ENCODE peak calls at places on chromosomes 16 and 17, in five cellular contexts. O is AG04450, B is breast epithelium, N is nephron progenitor cell, Z is kidney. R is an unnamed sample.
A peak's percentile ranks its signal among the peaks of the same experiment; 100 is the strongest.

GRCh38 chr16:24731722-24732419 is 2.4 kb downstream of the TNRC6A start:
- DNase-seq in O (no peak), B (no peak), N (no peak), Z (peak; percentile 71), R (no peak)

GRCh38 chr17:75876190-75876937 is 2.0 kb downstream of the TRIM47 start:
- DNase-seq in O (no peak), B (no peak), N (peak; percentile 36), Z (peak; percentile 78), R (no peak)

GRCh38 chr17:79911430-79912399 is 72.5 kb upstream of the CBX4 start:
- DNase-seq in O (no peak), B (no peak), N (no peak), Z (peak; percentile 32), R (no peak)

GRCh38 chr16:84861671-84862070 is 41.9 kb downstream of the CRISPLD2 start:
- DNase-seq in O (no peak), B (no peak), N (no peak), Z (no peak), R (no peak)

GRCh38 chr16:89253548-89254287 is 36.2 kb downstream of the ZNF778 start:
- DNase-seq in O (no peak), B (no peak), N (no peak), Z (no peak), R (no peak)

GRCh38 chr17:39667262-39668140 is 752 bp upstream of the PNMT start:
- DNase-seq in O (no peak), B (no peak), N (peak; percentile 44), Z (peak; percentile 85), R (no peak)

GRCh38 chr17:50264263-50265113 is 9.8 kb upstream of the TMEM92 start:
- DNase-seq in O (no peak), B (no peak), N (peak; percentile 49), Z (peak; percentile 41), R (no peak)

GRCh38 chr16:84572096-84572495 is 45.8 kb downstream of the COTL1 start:
- DNase-seq in O (no peak), B (no peak), N (no peak), Z (no peak), R (no peak)

GRCh38 chr17:28038802-28039600 is 3.5 kb upstream of the NLK start:
- DNase-seq in O (no peak), B (no peak), N (no peak), Z (no peak), R (no peak)

GRCh38 chr17:63932008-63932561 is at the start of gene CD79B:
- DNase-seq in O (no peak), B (no peak), N (no peak), Z (peak; percentile 75), R (no peak)

GRCh38 chr16:46650224-46650623 is 29.0 kb upstream of the SHCBP1 start:
- DNase-seq in O (peak; percentile 48), B (no peak), N (no peak), Z (no peak), R (no peak)

GRCh38 chr16:25838724-25839186 is 147.0 kb downstream of the HS3ST4 start:
- DNase-seq in O (peak; percentile 13), B (no peak), N (peak; percentile 29), Z (no peak), R (peak; percentile 24)

GRCh38 chr16:845349-845740 is 44.8 kb upstream of the GNG13 start:
- DNase-seq in O (no peak), B (no peak), N (no peak), Z (peak; percentile 64), R (no peak)

GRCh38 chr16:67781548-67781921 is 24.8 kb downstream of the RANBP10 start:
- DNase-seq in O (no peak), B (no peak), N (no peak), Z (no peak), R (no peak)

GRCh38 chr16:86088287-86088686 is 189.3 kb downstream of the IRF8 start:
- DNase-seq in O (no peak), B (no peak), N (no peak), Z (no peak), R (no peak)

GRCh38 chr16:85056211-85056748 is 28.7 kb downstream of the KIAA0513 start:
- DNase-seq in O (no peak), B (no peak), N (no peak), Z (no peak), R (no peak)

GRCh38 chr16:88303890-88304819 is 78.6 kb upstream of the ZNF469 start:
- DNase-seq in O (peak; percentile 96), B (peak; percentile 34), N (peak; percentile 45), Z (peak; percentile 86), R (no peak)

GRCh38 chr17:76467366-76467765 is at the start of gene AANAT:
- DNase-seq in O (no peak), B (no peak), N (no peak), Z (peak; percentile 68), R (no peak)

GRCh38 chr16:86129541-86129940 is 230.6 kb downstream of the IRF8 start:
- DNase-seq in O (peak; percentile 38), B (no peak), N (no peak), Z (no peak), R (no peak)

GRCh38 chr17:34757106-34757505 is 177.7 kb downstream of the TMEM132E start:
- DNase-seq in O (no peak), B (no peak), N (no peak), Z (no peak), R (no peak)

GRCh38 chr17:55005520-55005919 is 37.0 kb downstream of the STXBP4 start:
- DNase-seq in O (no peak), B (no peak), N (no peak), Z (no peak), R (no peak)

GRCh38 chr17:38980455-38981217 is 13.4 kb upstream of the FBXO47 start:
- DNase-seq in O (no peak), B (no peak), N (no peak), Z (no peak), R (no peak)

GRCh38 chr17:56978441-56979090 is 635 bp downstream of the SCPEP1 start:
- DNase-seq in O (no peak), B (no peak), N (no peak), Z (no peak), R (no peak)

GRCh38 chr17:32281011-32281451 is 15.4 kb downstream of the RHBDL3 start:
- DNase-seq in O (no peak), B (no peak), N (no peak), Z (no peak), R (no peak)

GRCh38 chr16:11253995-11254912 is 1.8 kb downstream of the SOCS1 start:
- DNase-seq in O (no peak), B (no peak), N (no peak), Z (peak; percentile 80), R (no peak)

GRCh38 chr16:11256657-11257130 is 690 bp upstream of the SOCS1 start:
- DNase-seq in O (no peak), B (no peak), N (peak; percentile 69), Z (no peak), R (peak; percentile 42)

GRCh38 chr16:11253009-11253994 is 2.7 kb downstream of the SOCS1 start:
- DNase-seq in O (no peak), B (no peak), N (no peak), Z (no peak), R (no peak)

GRCh38 chr16:11255737-11256656 is at the start of gene SOCS1:
- DNase-seq in O (peak; percentile 66), B (peak; percentile 78), N (peak; percentile 94), Z (peak; percentile 96), R (peak; percentile 94)

DNA sequence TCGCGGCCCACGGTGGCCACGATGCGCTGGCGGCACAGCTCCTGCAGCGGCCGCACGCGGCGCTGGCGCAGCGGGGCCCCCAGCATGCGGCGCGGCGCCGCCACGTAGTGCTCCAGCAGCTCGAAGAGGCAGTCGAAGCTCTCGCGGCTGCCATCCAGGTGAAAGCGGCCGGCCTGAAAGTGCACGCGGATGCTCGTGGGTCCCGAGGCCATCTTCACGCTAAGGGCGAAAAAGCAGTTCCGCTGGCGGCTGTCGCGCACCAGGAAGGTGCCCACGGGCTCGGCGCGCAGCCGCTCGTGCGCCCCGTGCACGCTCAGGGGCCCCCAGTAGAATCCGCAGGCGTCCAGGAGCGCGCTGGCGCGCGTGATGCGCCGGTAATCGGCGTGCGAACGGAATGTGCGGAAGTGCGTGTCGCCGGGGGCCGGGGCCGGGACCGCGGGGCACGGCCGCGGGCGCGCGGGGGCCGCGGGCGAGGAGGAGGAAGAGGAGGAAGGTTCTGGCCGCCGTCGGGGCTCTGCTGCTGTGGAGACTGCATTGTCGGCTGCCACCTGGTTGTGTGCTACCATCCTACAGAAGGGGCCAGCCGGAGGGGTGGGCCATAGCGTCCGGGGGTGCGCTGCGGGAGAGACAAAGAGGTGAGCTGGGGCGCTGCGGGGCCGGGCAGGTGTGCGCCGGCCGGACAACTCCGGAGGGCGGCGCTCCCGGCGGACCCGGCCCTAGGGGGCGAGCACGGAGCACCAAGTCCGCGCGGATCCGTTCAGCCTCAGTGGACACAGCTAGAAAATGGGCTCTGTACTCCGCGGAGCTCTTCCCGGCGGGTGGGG is 879 bp downstream of the SOCS1 start:
- DNase-seq in O (no peak), B (peak; percentile 28), N (peak; percentile 56), Z (peak; percentile 85), R (peak; percentile 42)
- TF ChIP-seq CTCF in O (no peak), B (no peak), N (no peak), Z (no peak), R (peak; percentile 43)

GRCh38 chr17:67687541-67687940 is 30.2 kb upstream of the NOL11 start:
- DNase-seq in O (no peak), B (no peak), N (no peak), Z (no peak), R (no peak)

GRCh38 chr17:67689534-67690177 is 28.1 kb upstream of the NOL11 start:
- DNase-seq in O (peak; percentile 21), B (peak; percentile 38), N (peak; percentile 46), Z (no peak), R (peak; percentile 23)

GRCh38 chr17:67682196-67682595 is 35.5 kb upstream of the NOL11 start:
- DNase-seq in O (no peak), B (no peak), N (no peak), Z (no peak), R (no peak)

GRCh38 chr17:67686246-67686645 is 31.5 kb upstream of the NOL11 start:
- DNase-seq in O (no peak), B (no peak), N (no peak), Z (no peak), R (no peak)

GRCh38 chr17:67685351-67685750 is 32.4 kb upstream of the NOL11 start:
- DNase-seq in O (no peak), B (no peak), N (no peak), Z (no peak), R (no peak)
- TF ChIP-seq CTCF in O (no peak), B (no peak), N (no peak), Z (no peak), R (no peak)

DNA sequence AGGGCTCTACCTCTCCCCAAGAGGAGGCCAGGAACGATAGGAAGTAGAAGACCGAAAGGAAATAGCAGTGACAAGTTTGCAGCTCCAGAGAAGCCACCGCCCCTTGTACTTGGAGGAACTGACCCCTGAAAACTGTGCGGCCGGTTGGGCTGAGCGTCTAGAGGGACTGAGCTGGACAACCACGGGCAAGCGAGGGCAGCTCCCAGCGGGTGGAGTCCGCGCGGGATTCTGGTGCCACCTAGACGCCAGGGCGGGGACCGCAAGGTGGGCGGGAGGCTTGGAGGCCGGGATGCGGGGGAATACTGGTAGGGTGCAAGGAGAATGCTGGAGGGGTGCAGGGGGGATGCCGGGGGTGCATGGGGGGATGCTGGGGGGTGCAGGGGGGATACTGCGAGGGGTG is 1.3 kb upstream of the SLC6A4 start:
- DNase-seq in O (no peak), B (no peak), N (peak; percentile 80), Z (peak; percentile 91), R (peak; percentile 60)
- TF ChIP-seq CTCF in O (peak; percentile 29), B (no peak), N (no peak), Z (peak; percentile 36), R (peak; percentile 46)

DNA sequence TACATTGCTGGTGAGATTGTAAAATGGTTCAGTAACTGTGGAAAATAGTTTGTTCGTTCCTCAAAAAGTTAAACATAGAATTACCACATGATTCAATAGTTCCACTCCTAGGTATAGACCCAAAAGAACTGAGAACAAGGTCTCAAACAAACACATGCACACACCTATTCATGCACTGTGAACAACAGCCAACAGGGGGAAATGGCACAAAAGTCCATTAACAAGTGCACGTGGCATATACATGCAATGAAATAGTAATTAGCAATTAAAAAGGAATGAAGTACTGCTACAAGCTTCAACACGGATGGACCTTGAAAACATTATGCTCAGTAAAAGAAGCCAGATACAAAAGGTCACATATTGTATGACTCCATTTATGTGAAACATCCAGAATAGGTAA is 23.8 kb downstream of the SDK2 start:
- DNase-seq in O (no peak), B (no peak), N (no peak), Z (no peak), R (no peak)
- TF ChIP-seq CTCF in O (no peak), B (no peak), N (no peak), Z (no peak), R (no peak)